ENCODE peak calls at places on chromosome 2, in seven cellular contexts. N is K562, V is HepG2, W is H1, G is SK-N-SH, T is GM12891, P is GM12878. R is an unnamed sample.
A peak's percentile ranks its signal among the peaks of the same experiment; 100 is the strongest.

GRCh38 chr2:219702796-219703545 is 75.5 kb downstream of the SLC4A3 start:
- DNase-seq in N (no peak), V (no peak), W (no peak), G (no peak), T (no peak), P (no peak), R (no peak)

GRCh38 chr2:127052771-127053691 is 53.9 kb downstream of the BIN1 start:
- DNase-seq in N (no peak), V (no peak), W (no peak), G (peak; percentile 31), T (no peak), P (no peak), R (peak; percentile 18)

GRCh38 chr2:39948016-39948719 is 169.1 kb upstream of the THUMPD2 start:
- DNase-seq in N (no peak), V (no peak), W (no peak), G (no peak), T (no peak), P (no peak), R (no peak)

GRCh38 chr2:7707723-7708122 is 790.5 kb downstream of the RNF144A start:
- DNase-seq in N (no peak), V (no peak), W (no peak), G (no peak), T (no peak), P (no peak), R (no peak)

GRCh38 chr2:102606353-102606752 is 13.0 kb upstream of the SLC9A2 start:
- DNase-seq in N (no peak), V (no peak), W (no peak), G (no peak), T (no peak), P (no peak), R (no peak)

GRCh38 chr2:37771600-37772088 is 100.2 kb upstream of the CDC42EP3 start:
- DNase-seq in N (no peak), V (no peak), W (no peak), G (no peak), T (no peak), P (no peak), R (no peak)

GRCh38 chr2:125280276-125280675 is 1255.2 kb downstream of the CNTNAP5 start:
- DNase-seq in N (no peak), V (no peak), W (no peak), G (no peak), T (no peak), P (no peak), R (no peak)

GRCh38 chr2:219497495-219498279 is 1.0 kb upstream of the GMPPA start:
- DNase-seq in N (peak; percentile 88), V (peak; percentile 38), W (peak; percentile 76), G (peak; percentile 94), T (no peak), P (no peak), R (peak; percentile 57)

GRCh38 chr2:218397502-218398436 is 1.9 kb upstream of the CTDSP1 start:
- DNase-seq in N (peak; percentile 67), V (peak; percentile 90), W (peak; percentile 67), G (peak; percentile 44), T (no peak), P (peak; percentile 46), R (peak; percentile 60)

GRCh38 chr2:190653931-190654330 is 5.0 kb downstream of the NAB1 start:
- DNase-seq in N (no peak), V (no peak), W (no peak), G (no peak), T (no peak), P (no peak), R (no peak)

GRCh38 chr2:44759823-44760222 is 181.7 kb upstream of the SIX3 start:
- DNase-seq in N (no peak), V (peak; percentile 75), W (no peak), G (no peak), T (no peak), P (no peak), R (no peak)

GRCh38 chr2:188798159-188798558 is 176.0 kb upstream of the COL3A1 start:
- DNase-seq in N (no peak), V (no peak), W (no peak), G (no peak), T (no peak), P (no peak), R (no peak)

GRCh38 chr2:152301131-152301530 is 33.8 kb upstream of the FMNL2 start:
- DNase-seq in N (no peak), V (no peak), W (no peak), G (no peak), T (no peak), P (no peak), R (no peak)

GRCh38 chr2:177413703-177414102 is 21.1 kb downstream of the AGPS start:
- DNase-seq in N (no peak), V (no peak), W (no peak), G (no peak), T (no peak), P (no peak), R (no peak)

GRCh38 chr2:74179063-74179865 is 585 bp upstream of the MOB1A start:
- DNase-seq in N (no peak), V (no peak), W (peak; percentile 51), G (no peak), T (no peak), P (no peak), R (no peak)

GRCh38 chr2:156343940-156344301 is 11.4 kb upstream of the NR4A2 start:
- DNase-seq in N (peak; percentile 51), V (no peak), W (no peak), G (no peak), T (no peak), P (no peak), R (no peak)

GRCh38 chr2:108923019-108923700 is 65.9 kb downstream of the EDAR start:
- DNase-seq in N (no peak), V (no peak), W (no peak), G (no peak), T (no peak), P (no peak), R (no peak)

GRCh38 chr2:239158641-239159475 is 242.0 kb downstream of the HDAC4 start:
- DNase-seq in N (peak; percentile 61), V (no peak), W (no peak), G (peak; percentile 52), T (no peak), P (no peak), R (no peak)

GRCh38 chr2:174868916-174869315 is 104.6 kb upstream of the CHRNA1 start:
- DNase-seq in N (no peak), V (peak; percentile 13), W (no peak), G (no peak), T (no peak), P (no peak), R (no peak)
- TF ChIP-seq TAF1 in N (no peak), V (no peak), W (no peak), G (no peak), T (no peak), P (no peak), R (no peak)

DNA sequence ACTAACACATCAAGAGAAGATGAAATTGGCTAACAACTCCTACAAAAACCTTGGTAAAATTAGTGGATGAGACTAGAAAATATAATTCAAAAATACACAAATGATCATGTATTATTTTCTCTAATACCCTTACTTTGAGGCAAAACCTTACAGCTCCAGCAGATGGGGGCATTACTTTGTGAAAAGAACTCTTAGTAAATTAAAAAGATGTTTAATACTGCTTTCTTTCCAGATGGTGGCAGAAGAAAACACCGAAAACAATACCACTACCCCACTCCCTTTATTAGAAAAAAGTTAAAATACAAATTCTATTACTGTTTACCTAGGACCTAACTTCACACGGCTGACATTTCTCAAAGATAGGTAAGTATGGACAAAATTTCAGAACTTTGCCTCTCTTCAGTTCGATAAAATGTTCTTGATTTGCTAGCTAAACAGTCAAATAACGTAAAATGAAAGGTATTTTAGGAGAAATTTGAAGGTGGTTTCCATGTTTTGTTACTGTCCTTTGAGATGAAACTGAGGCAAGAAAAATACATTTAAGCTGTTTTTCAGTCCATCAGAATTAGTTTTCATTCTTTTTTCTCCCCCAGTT is 30.6 kb downstream of the ORC4 start:
- DNase-seq in N (no peak), V (peak; percentile 47), W (no peak), G (peak; percentile 39), T (peak; percentile 21), P (peak; percentile 31), R (peak; percentile 9)
- TF ChIP-seq TAF1 in N (no peak), V (no peak), W (no peak), G (no peak), T (no peak), P (no peak), R (no peak)

GRCh38 chr2:96258393-96259022 is 7.3 kb downstream of the TMEM127 start:
- DNase-seq in N (no peak), V (no peak), W (no peak), G (no peak), T (no peak), P (no peak), R (no peak)
- TF ChIP-seq TAF1 in N (no peak), V (no peak), W (no peak), G (no peak), T (no peak), P (no peak), R (no peak)

DNA sequence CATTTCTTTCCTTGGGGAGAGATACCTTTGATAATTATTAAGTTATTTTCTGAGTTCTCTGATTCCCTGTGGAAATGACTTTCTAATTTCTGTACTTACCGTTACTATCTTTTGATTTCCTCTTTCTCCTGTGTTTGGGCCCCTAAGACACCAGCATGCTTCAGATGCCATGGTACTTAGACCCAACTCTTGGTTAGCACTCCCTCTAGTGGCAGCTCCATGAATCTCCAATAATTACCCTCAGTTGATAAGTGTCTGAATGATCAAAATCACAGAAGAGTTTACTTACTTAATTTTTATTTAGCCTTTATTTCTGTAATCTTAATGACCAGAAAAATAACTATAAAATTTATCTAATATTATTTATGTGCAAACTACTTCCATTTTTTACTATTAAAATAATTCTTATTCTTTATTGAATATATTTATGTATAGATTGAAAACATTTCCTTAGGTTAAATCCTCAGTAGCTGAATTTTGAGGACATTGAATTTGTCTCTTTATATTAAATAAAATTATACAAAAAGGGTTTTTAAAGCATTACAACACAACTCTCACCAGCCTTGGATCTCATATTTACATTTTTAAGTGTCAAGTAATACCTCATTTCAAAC is 300.4 kb downstream of the KCNS3 start:
- DNase-seq in N (peak; percentile 55), V (peak; percentile 28), W (peak; percentile 63), G (peak; percentile 43), T (peak; percentile 28), P (peak; percentile 13), R (peak; percentile 3)
- TF ChIP-seq TAF1 in N (no peak), V (no peak), W (no peak), G (no peak), T (no peak), P (no peak), R (no peak)

DNA sequence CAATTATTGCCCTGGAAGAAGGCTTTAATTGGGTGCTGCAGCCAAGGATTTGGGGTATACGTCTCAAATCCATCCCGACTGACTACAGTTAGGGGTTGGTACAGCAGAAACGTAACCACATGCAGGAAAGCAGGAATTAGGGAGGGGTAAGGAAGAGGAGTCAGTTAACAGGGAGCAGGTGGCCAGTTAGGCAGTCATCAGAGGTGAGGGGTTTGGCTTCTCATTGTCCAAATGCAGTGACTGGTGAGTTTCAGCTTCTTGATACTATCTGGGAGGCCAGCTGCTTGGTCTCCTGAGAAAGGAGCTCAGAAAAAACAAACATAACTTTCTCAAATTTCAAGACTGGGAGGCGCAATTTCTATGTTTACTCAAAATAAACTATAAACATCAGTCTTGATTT is 38.8 kb upstream of the UBE2F start:
- DNase-seq in N (no peak), V (no peak), W (no peak), G (no peak), T (no peak), P (no peak), R (no peak)
- TF ChIP-seq TAF1 in N (no peak), V (no peak), W (no peak), G (no peak), T (no peak), P (no peak), R (no peak)